ENCODE peak calls at places on chromosomes 12 and 14, in eight cellular contexts. L is psoas muscle; H is EL; R is stimulated activated CD4-positive, alpha-beta T cell treated with anti-CD3 and anti-CD28 coated beads, TNF-alpha, amount 100 ng/mL, for 24 hours; S is stimulated activated CD8-positive, alpha-beta memory T cell treated with anti-CD3 and anti-CD28 coated beads, Interleukin-4, amount 100 ng/mL, for 1 hour; C is T-helper 2 cell; N is AG04450; Y is ACHN. G is an unnamed sample.

GRCh38 chr12:104570174-104570907 is 113.6 kb downstream of the CHST11 start:
- DNase-seq in L (no peak), H (no peak), R (no peak), S (no peak), C (no peak), N (no peak), Y (no peak), G (no peak)

GRCh38 chr12:57097554-57097835 is 8.6 kb downstream of the NAB2 start:
- DNase-seq in L (no peak), H (no peak), R (no peak), S (no peak), C (no peak), N (no peak), Y (no peak), G (no peak)

GRCh38 chr12:41663487-41664258 is 475.6 kb downstream of the PDZRN4 start:
- DNase-seq in L (no peak), H (peak), R (no peak), S (no peak), C (no peak), N (no peak), Y (peak), G (no peak)

GRCh38 chr14:103026988-103027387 is 30.4 kb downstream of the CDC42BPB start:
- DNase-seq in L (no peak), H (no peak), R (no peak), S (no peak), C (no peak), N (no peak), Y (no peak), G (no peak)

GRCh38 chr14:68039593-68039992 is 220.0 kb downstream of the RAD51B start:
- DNase-seq in L (no peak), H (peak), R (no peak), S (no peak), C (peak), N (no peak), Y (no peak), G (no peak)

GRCh38 chr12:10115890-10116289 is 14.1 kb downstream of the CLEC7A start:
- DNase-seq in L (no peak), H (no peak), R (no peak), S (no peak), C (no peak), N (no peak), Y (no peak), G (no peak)

GRCh38 chr14:69687963-69688649 is 76.7 kb downstream of the SUSD6 start:
- DNase-seq in L (no peak), H (no peak), R (no peak), S (no peak), C (peak), N (no peak), Y (no peak), G (no peak)

GRCh38 chr14:48723841-48724495 is 862.2 kb downstream of the RPS29 start:
- DNase-seq in L (no peak), H (no peak), R (no peak), S (no peak), C (no peak), N (no peak), Y (peak), G (no peak)

GRCh38 chr12:123928274-123928865 is 44.3 kb downstream of the CCDC92 start:
- DNase-seq in L (no peak), H (no peak), R (no peak), S (no peak), C (no peak), N (no peak), Y (no peak), G (no peak)

GRCh38 chr14:95222870-95223398 is 65.6 kb upstream of the DICER1 start:
- DNase-seq in L (no peak), H (peak), R (no peak), S (no peak), C (no peak), N (no peak), Y (no peak), G (no peak)

GRCh38 chr12:57614178-57614947 is 3.1 kb downstream of the ARHGEF25 start:
- DNase-seq in L (peak), H (peak), R (no peak), S (no peak), C (peak), N (no peak), Y (peak), G (no peak)

GRCh38 chr12:78622529-78623221 is 241.9 kb upstream of the SYT1 start:
- DNase-seq in L (no peak), H (no peak), R (no peak), S (no peak), C (no peak), N (no peak), Y (no peak), G (no peak)

GRCh38 chr12:48016373-48017020 is 12.2 kb upstream of the COL2A1 start:
- DNase-seq in L (no peak), H (no peak), R (no peak), S (no peak), C (no peak), N (no peak), Y (no peak), G (no peak)

GRCh38 chr14:74486164-74486563 is 6.9 kb downstream of the NPC2 start:
- DNase-seq in L (no peak), H (no peak), R (no peak), S (no peak), C (no peak), N (no peak), Y (no peak), G (no peak)

GRCh38 chr14:26765768-26766550 is 168.1 kb upstream of the NOVA1 start:
- DNase-seq in L (peak), H (no peak), R (no peak), S (no peak), C (no peak), N (no peak), Y (peak), G (peak)

GRCh38 chr12:16238661-16239060 is 38.8 kb downstream of the SLC15A5 start:
- DNase-seq in L (no peak), H (no peak), R (no peak), S (no peak), C (no peak), N (no peak), Y (no peak), G (no peak)

GRCh38 chr12:9389796-9390195 is 181.6 kb upstream of the PZP start:
- DNase-seq in L (no peak), H (no peak), R (no peak), S (no peak), C (no peak), N (no peak), Y (no peak), G (no peak)

GRCh38 chr12:108241961-108242360 is 97.2 kb downstream of the CMKLR1 start:
- DNase-seq in L (no peak), H (no peak), R (no peak), S (no peak), C (no peak), N (no peak), Y (no peak), G (no peak)

GRCh38 chr14:53786045-53786444 is 170.6 kb downstream of the BMP4 start:
- DNase-seq in L (no peak), H (no peak), R (no peak), S (no peak), C (no peak), N (no peak), Y (no peak), G (no peak)

GRCh38 chr12:53701518-53702264 is 25.6 kb downstream of the CALCOCO1 start:
- DNase-seq in L (peak), H (peak), R (peak), S (peak), C (peak), N (peak), Y (peak), G (peak)

GRCh38 chr14:49940805-49941421 is 48.0 kb downstream of the ARF6 start:
- DNase-seq in L (no peak), H (peak), R (no peak), S (no peak), C (peak), N (no peak), Y (no peak), G (no peak)

GRCh38 chr12:116539905-116540482 is 19.2 kb upstream of the MAP1LC3B2 start:
- DNase-seq in L (no peak), H (peak), R (no peak), S (no peak), C (peak), N (peak), Y (peak), G (no peak)

GRCh38 chr12:111359914-111360276 is 9.0 kb downstream of the PHETA1 start:
- DNase-seq in L (no peak), H (no peak), R (no peak), S (no peak), C (no peak), N (no peak), Y (no peak), G (no peak)

GRCh38 chr12:109542014-109542413 is 31.3 kb downstream of the MMAB start:
- DNase-seq in L (no peak), H (peak), R (no peak), S (no peak), C (no peak), N (no peak), Y (no peak), G (no peak)

GRCh38 chr14:36091096-36091495 is 85.4 kb downstream of the PTCSC3 start:
- DNase-seq in L (no peak), H (peak), R (no peak), S (no peak), C (no peak), N (peak), Y (peak), G (no peak)

GRCh38 chr12:96890331-96890730 is 16.7 kb upstream of the NEDD1 start:
- DNase-seq in L (no peak), H (no peak), R (no peak), S (no peak), C (no peak), N (no peak), Y (no peak), G (no peak)

GRCh38 chr12:65443038-65443437 is 164.6 kb downstream of the MSRB3 start:
- DNase-seq in L (no peak), H (peak), R (no peak), S (no peak), C (no peak), N (no peak), Y (no peak), G (no peak)

GRCh38 chr14:50290306-50290705 is 21.7 kb downstream of the L2HGDH start:
- DNase-seq in L (no peak), H (no peak), R (no peak), S (no peak), C (no peak), N (no peak), Y (no peak), G (no peak)

GRCh38 chr14:68939424-68939892 is 39.6 kb downstream of the ACTN1 start:
- DNase-seq in L (no peak), H (no peak), R (no peak), S (no peak), C (no peak), N (no peak), Y (no peak), G (no peak)

GRCh38 chr12:14775652-14776020 is 27.6 kb downstream of the WBP11 start:
- DNase-seq in L (no peak), H (peak), R (no peak), S (no peak), C (no peak), N (no peak), Y (peak), G (no peak)

GRCh38 chr12:89709994-89710872 is 1.6 kb upstream of the ATP2B1 start:
- DNase-seq in L (peak), H (peak), R (peak), S (peak), C (peak), N (no peak), Y (no peak), G (peak)

GRCh38 chr14:62436256-62436655 is 609.0 kb downstream of the KCNH5 start:
- DNase-seq in L (no peak), H (peak), R (no peak), S (no peak), C (no peak), N (no peak), Y (no peak), G (no peak)

GRCh38 chr14:104983231-104983721 is 2.3 kb upstream of the CLBA1 start:
- DNase-seq in L (no peak), H (no peak), R (no peak), S (no peak), C (no peak), N (no peak), Y (no peak), G (no peak)

GRCh38 chr14:104689620-104690265 is 325 bp downstream of the INF2 start:
- DNase-seq in L (no peak), H (peak), R (no peak), S (no peak), C (peak), N (no peak), Y (peak), G (no peak)

GRCh38 chr14:74637184-74637562 is 25.1 kb upstream of the LTBP2 start:
- DNase-seq in L (no peak), H (no peak), R (no peak), S (no peak), C (no peak), N (no peak), Y (no peak), G (no peak)

GRCh38 chr12:103848917-103849491 is 8.0 kb upstream of the NT5DC3 start:
- DNase-seq in L (no peak), H (no peak), R (no peak), S (no peak), C (no peak), N (no peak), Y (no peak), G (no peak)

GRCh38 chr12:123271182-123271491 is 519 bp downstream of the CDK2AP1 start:
- DNase-seq in L (peak), H (peak), R (peak), S (peak), C (peak), N (no peak), Y (peak), G (no peak)

GRCh38 chr14:61877050-61877390 is 114.8 kb downstream of the SNAPC1 start:
- DNase-seq in L (no peak), H (no peak), R (no peak), S (no peak), C (no peak), N (no peak), Y (no peak), G (no peak)

GRCh38 chr12:24562761-24563392 is 386.0 kb downstream of the BCAT1 start:
- DNase-seq in L (peak), H (peak), R (no peak), S (no peak), C (no peak), N (no peak), Y (no peak), G (no peak)

GRCh38 chr14:32384464-32384863 is 55.4 kb downstream of the AKAP6 start:
- DNase-seq in L (no peak), H (no peak), R (no peak), S (no peak), C (no peak), N (no peak), Y (no peak), G (no peak)

G was measured in right atrium auricular region.